ENCODE peak calls at places on chromosome 1, in eight cellular contexts. I, B, U, V, K, E, S and W are unnamed samples.

GRCh38 chr1:247822060-247822459 is 1.9 kb downstream of the OR14A16 start:
- DNase-seq in E (no peak), V (no peak), S (no peak), U (no peak), B (no peak), I (no peak), K (no peak), W (no peak)

GRCh38 chr1:185453496-185454192 is 136.6 kb upstream of the IVNS1ABP start:
- DNase-seq in E (no peak), I (no peak), S (no peak), U (no peak), B (peak), K (no peak), V (no peak), W (no peak)

GRCh38 chr1:236904874-236905741 is 99.1 kb downstream of the MT1HL1 start:
- DNase-seq in I (no peak), U (no peak), B (peak), E (no peak), V (peak), K (no peak), S (no peak), W (no peak)

GRCh38 chr1:2425875-2426274 is 13.5 kb upstream of the PEX10 start:
- DNase-seq in S (no peak), I (no peak), V (no peak), E (no peak), K (no peak), B (no peak), U (no peak), W (peak)

GRCh38 chr1:99943238-99943794 is 26.5 kb upstream of the SLC35A3 start:
- DNase-seq in S (no peak), B (no peak), I (no peak), K (peak), U (no peak), V (peak), E (no peak), W (no peak)

GRCh38 chr1:117757668-117758067 is 151.8 kb downstream of the TENT5C start:
- DNase-seq in B (no peak), I (no peak), E (no peak), K (no peak), S (no peak), V (no peak), U (no peak), W (no peak)

GRCh38 chr1:212606042-212606733 is 2.4 kb upstream of the ATF3 start:
- DNase-seq in U (no peak), B (no peak), S (no peak), I (no peak), E (no peak), K (no peak), V (no peak), W (no peak)

GRCh38 chr1:230877139-230877923 is 9.0 kb upstream of the C1orf198 start:
- DNase-seq in K (no peak), U (no peak), B (no peak), E (no peak), S (no peak), V (no peak), I (no peak), W (no peak)

GRCh38 chr1:1011388-1011949 is 1.8 kb upstream of the ISG15 start:
- DNase-seq in B (no peak), I (no peak), K (no peak), V (no peak), E (no peak), U (no peak), S (peak), W (no peak)

GRCh38 chr1:890661-891060 is 33.1 kb upstream of the SAMD11 start:
- DNase-seq in K (no peak), B (no peak), S (no peak), V (no peak), I (no peak), U (no peak), E (no peak), W (no peak)

GRCh38 chr1:247291161-247291560 is 35.3 kb downstream of the VN1R5 start:
- DNase-seq in V (no peak), S (no peak), I (no peak), B (no peak), E (no peak), U (no peak), K (no peak), W (no peak)

GRCh38 chr1:8018492-8019228 is 7.4 kb downstream of the ERRFI1 start:
- DNase-seq in E (no peak), I (no peak), S (no peak), B (no peak), U (no peak), V (no peak), K (no peak), W (no peak)

GRCh38 chr1:1889090-1889750 is 1.7 kb downstream of the GNB1 start:
- DNase-seq in V (no peak), E (no peak), U (no peak), K (no peak), B (no peak), S (no peak), I (no peak), W (no peak)

GRCh38 chr1:34924759-34925555 is 4.5 kb downstream of the DLGAP3 start:
- DNase-seq in K (no peak), V (peak), I (no peak), U (no peak), E (peak), S (no peak), B (peak), W (no peak)

GRCh38 chr1:29959356-29959755 is 723.0 kb downstream of the PTPRU start:
- DNase-seq in E (no peak), U (no peak), I (no peak), S (no peak), B (no peak), V (no peak), K (no peak), W (no peak)

GRCh38 chr1:192879416-192879815 is 70.6 kb downstream of the RGS2 start:
- DNase-seq in I (no peak), S (no peak), V (peak), U (no peak), K (no peak), B (no peak), E (no peak), W (no peak)

GRCh38 chr1:41696381-41696780 is 211.9 kb upstream of the EDN2 start:
- DNase-seq in S (no peak), K (no peak), I (no peak), B (no peak), V (no peak), U (no peak), E (no peak), W (no peak)

GRCh38 chr1:204266504-204267034 is 52.8 kb upstream of the GOLT1A start:
- DNase-seq in U (no peak), V (no peak), S (no peak), B (no peak), I (no peak), E (no peak), K (peak), W (no peak)

GRCh38 chr1:150484861-150485260 is 2.4 kb upstream of the TARS2 start:
- DNase-seq in I (no peak), U (no peak), V (peak), K (no peak), E (no peak), S (no peak), B (no peak), W (no peak)

GRCh38 chr1:227662933-227663332 is 72.2 kb downstream of the JMJD4 start:
- DNase-seq in B (no peak), I (no peak), E (no peak), U (no peak), K (no peak), S (no peak), V (no peak), W (no peak)

GRCh38 chr1:230243583-230244377 is 176.7 kb downstream of the GALNT2 start:
- DNase-seq in I (no peak), S (no peak), V (no peak), E (no peak), K (no peak), U (no peak), B (no peak), W (no peak)

GRCh38 chr1:205088341-205088740 is 4.1 kb upstream of the TMEM81 start:
- DNase-seq in U (no peak), B (no peak), I (no peak), K (no peak), S (no peak), E (no peak), V (no peak), W (no peak)

GRCh38 chr1:225736651-225737097 is 41.0 kb upstream of the SRP9 start:
- DNase-seq in U (no peak), E (no peak), I (no peak), K (no peak), B (no peak), S (no peak), V (no peak), W (no peak)

GRCh38 chr1:237041795-237042466 is at the start of gene RYR2:
- DNase-seq in S (no peak), E (no peak), U (no peak), V (no peak), B (no peak), K (peak), I (peak), W (peak)

GRCh38 chr1:36085126-36085525 is 1.2 kb downstream of the TEKT2 start:
- DNase-seq in B (no peak), S (no peak), V (no peak), K (no peak), U (no peak), I (no peak), E (no peak), W (no peak)

GRCh38 chr1:24151175-24151533 is 8.2 kb upstream of the IL22RA1 start:
- DNase-seq in K (no peak), U (no peak), E (no peak), I (no peak), B (no peak), S (no peak), V (no peak), W (no peak)